ENCODE peak calls at places on chromosomes 1 and 21, in eight cellular contexts. One of them, this sample, is unnamed. For H3K4me1 and H3K27me3, the result is how much of the 10 kb centered on the place peaks cover.

GRCh38 chr1:45035631-45036301 is 23.7 kb downstream of the UROD start:
- DNase-seq in effector memory CD4-positive, alpha-beta T cell: no peak
- DNase-seq in GM23338: no peak
- DNase-seq in Panc1: no peak
- DNase-seq in mammary epithelial cell: no peak
- DNase-seq in breast epithelium: no peak
- DNase-seq in SK-N-SH: no peak
- DNase-seq in foreskin keratinocyte: no peak
- DNase-seq in this sample: no peak

GRCh38 chr1:165063181-165063955 is 293.1 kb downstream of the LMX1A start:
- DNase-seq in effector memory CD4-positive, alpha-beta T cell: no peak
- DNase-seq in GM23338: no peak
- DNase-seq in Panc1: no peak
- DNase-seq in mammary epithelial cell: no peak
- DNase-seq in breast epithelium: no peak
- DNase-seq in SK-N-SH: no peak
- DNase-seq in foreskin keratinocyte: no peak
- DNase-seq in this sample: no peak

GRCh38 chr1:28309702-28310101 is 19.1 kb upstream of the MED18 start:
- DNase-seq in effector memory CD4-positive, alpha-beta T cell: no peak
- DNase-seq in GM23338: no peak
- DNase-seq in Panc1: no peak
- DNase-seq in mammary epithelial cell: no peak
- DNase-seq in breast epithelium: no peak
- DNase-seq in SK-N-SH: no peak
- DNase-seq in foreskin keratinocyte: no peak
- DNase-seq in this sample: no peak

GRCh38 chr1:81412954-81413353 is 387.8 kb upstream of the ADGRL2 start:
- DNase-seq in effector memory CD4-positive, alpha-beta T cell: no peak
- DNase-seq in GM23338: peak
- DNase-seq in Panc1: no peak
- DNase-seq in mammary epithelial cell: no peak
- DNase-seq in breast epithelium: no peak
- DNase-seq in SK-N-SH: no peak
- DNase-seq in foreskin keratinocyte: no peak
- DNase-seq in this sample: no peak

GRCh38 chr1:227948493-227949260 is 945 bp upstream of the WNT9A start:
- DNase-seq in effector memory CD4-positive, alpha-beta T cell: no peak
- DNase-seq in GM23338: peak
- DNase-seq in Panc1: no peak
- DNase-seq in mammary epithelial cell: peak
- DNase-seq in breast epithelium: no peak
- DNase-seq in SK-N-SH: peak
- DNase-seq in foreskin keratinocyte: no peak
- DNase-seq in this sample: no peak

GRCh38 chr1:107965112-107965991 is at the start of gene VAV3:
- DNase-seq in effector memory CD4-positive, alpha-beta T cell: no peak
- DNase-seq in GM23338: peak
- DNase-seq in Panc1: no peak
- DNase-seq in mammary epithelial cell: peak
- DNase-seq in breast epithelium: peak
- DNase-seq in SK-N-SH: peak
- DNase-seq in foreskin keratinocyte: peak
- DNase-seq in this sample: peak

GRCh38 chr1:178033019-178033418 is 60.9 kb upstream of the RASAL2 start:
- DNase-seq in effector memory CD4-positive, alpha-beta T cell: no peak
- DNase-seq in GM23338: no peak
- DNase-seq in Panc1: no peak
- DNase-seq in mammary epithelial cell: no peak
- DNase-seq in breast epithelium: no peak
- DNase-seq in SK-N-SH: no peak
- DNase-seq in foreskin keratinocyte: no peak
- DNase-seq in this sample: no peak

GRCh38 chr1:113388621-113389355 is 1.5 kb upstream of the MAGI3 start:
- DNase-seq in effector memory CD4-positive, alpha-beta T cell: no peak
- DNase-seq in GM23338: no peak
- DNase-seq in Panc1: no peak
- DNase-seq in mammary epithelial cell: peak
- DNase-seq in breast epithelium: peak
- DNase-seq in SK-N-SH: peak
- DNase-seq in foreskin keratinocyte: no peak
- DNase-seq in this sample: no peak

GRCh38 chr1:10901894-10902805 is 105.7 kb upstream of the CASZ1 start:
- DNase-seq in effector memory CD4-positive, alpha-beta T cell: no peak
- DNase-seq in GM23338: no peak
- DNase-seq in Panc1: no peak
- DNase-seq in mammary epithelial cell: no peak
- DNase-seq in breast epithelium: no peak
- DNase-seq in SK-N-SH: no peak
- DNase-seq in foreskin keratinocyte: no peak
- DNase-seq in this sample: no peak

GRCh38 chr1:119713538-119714456 is 2.1 kb downstream of the PHGDH start:
- DNase-seq in effector memory CD4-positive, alpha-beta T cell: no peak
- DNase-seq in GM23338: peak
- DNase-seq in Panc1: no peak
- DNase-seq in mammary epithelial cell: no peak
- DNase-seq in breast epithelium: no peak
- DNase-seq in SK-N-SH: no peak
- DNase-seq in foreskin keratinocyte: no peak
- DNase-seq in this sample: peak

GRCh38 chr1:176897350-176898236 is 266.9 kb downstream of the ASTN1 start:
- DNase-seq in effector memory CD4-positive, alpha-beta T cell: no peak
- DNase-seq in GM23338: peak
- DNase-seq in Panc1: no peak
- DNase-seq in mammary epithelial cell: peak
- DNase-seq in breast epithelium: no peak
- DNase-seq in SK-N-SH: peak
- DNase-seq in foreskin keratinocyte: no peak
- DNase-seq in this sample: peak

GRCh38 chr1:66919063-66919462 is 5.6 kb downstream of the DNAI4 start:
- DNase-seq in effector memory CD4-positive, alpha-beta T cell: no peak
- DNase-seq in GM23338: no peak
- DNase-seq in Panc1: no peak
- DNase-seq in mammary epithelial cell: no peak
- DNase-seq in breast epithelium: no peak
- DNase-seq in SK-N-SH: no peak
- DNase-seq in foreskin keratinocyte: no peak
- DNase-seq in this sample: no peak

GRCh38 chr1:207964195-207964966 is 53.5 kb upstream of the CD34 start:
- DNase-seq in effector memory CD4-positive, alpha-beta T cell: no peak
- DNase-seq in GM23338: no peak
- DNase-seq in Panc1: no peak
- DNase-seq in mammary epithelial cell: no peak
- DNase-seq in breast epithelium: no peak
- DNase-seq in SK-N-SH: no peak
- DNase-seq in foreskin keratinocyte: peak
- DNase-seq in this sample: no peak

GRCh38 chr1:98644510-98644909 is 17.0 kb upstream of the SNX7 start:
- DNase-seq in effector memory CD4-positive, alpha-beta T cell: no peak
- DNase-seq in GM23338: no peak
- DNase-seq in Panc1: no peak
- DNase-seq in mammary epithelial cell: no peak
- DNase-seq in breast epithelium: no peak
- DNase-seq in SK-N-SH: no peak
- DNase-seq in foreskin keratinocyte: no peak
- DNase-seq in this sample: no peak

GRCh38 chr1:35726814-35727433 is 8.2 kb upstream of the C1orf216 start:
- DNase-seq in effector memory CD4-positive, alpha-beta T cell: no peak
- DNase-seq in GM23338: peak
- DNase-seq in Panc1: no peak
- DNase-seq in mammary epithelial cell: peak
- DNase-seq in breast epithelium: no peak
- DNase-seq in SK-N-SH: peak
- DNase-seq in foreskin keratinocyte: no peak
- DNase-seq in this sample: no peak

GRCh38 chr1:6162773-6163172 is 17.3 kb downstream of the CHD5 start:
- DNase-seq in effector memory CD4-positive, alpha-beta T cell: no peak
- DNase-seq in GM23338: peak
- DNase-seq in Panc1: no peak
- DNase-seq in mammary epithelial cell: no peak
- DNase-seq in breast epithelium: no peak
- DNase-seq in SK-N-SH: peak
- DNase-seq in foreskin keratinocyte: no peak
- DNase-seq in this sample: no peak

GRCh38 chr1:235767795-235768194 is 98.9 kb downstream of the LYST start:
- DNase-seq in effector memory CD4-positive, alpha-beta T cell: no peak
- DNase-seq in GM23338: no peak
- DNase-seq in Panc1: no peak
- DNase-seq in mammary epithelial cell: no peak
- DNase-seq in breast epithelium: no peak
- DNase-seq in SK-N-SH: no peak
- DNase-seq in foreskin keratinocyte: no peak
- DNase-seq in this sample: no peak

GRCh38 chr1:22749919-22750670 is 39.5 kb downstream of the EPHB2 start:
- DNase-seq in effector memory CD4-positive, alpha-beta T cell: no peak
- DNase-seq in GM23338: no peak
- DNase-seq in Panc1: peak
- DNase-seq in mammary epithelial cell: peak
- DNase-seq in breast epithelium: no peak
- DNase-seq in SK-N-SH: no peak
- DNase-seq in foreskin keratinocyte: peak
- DNase-seq in this sample: no peak

GRCh38 chr1:202130275-202130646 is 7.5 kb downstream of the GPR37L1 start:
- DNase-seq in effector memory CD4-positive, alpha-beta T cell: no peak
- DNase-seq in GM23338: no peak
- DNase-seq in Panc1: no peak
- DNase-seq in mammary epithelial cell: no peak
- DNase-seq in breast epithelium: peak
- DNase-seq in SK-N-SH: peak
- DNase-seq in foreskin keratinocyte: no peak
- DNase-seq in this sample: no peak

GRCh38 chr21:34020934-34021553 is 52.3 kb upstream of the MRPS6 start:
- DNase-seq in effector memory CD4-positive, alpha-beta T cell: no peak
- DNase-seq in GM23338: no peak
- DNase-seq in Panc1: no peak
- DNase-seq in mammary epithelial cell: no peak
- DNase-seq in breast epithelium: no peak
- DNase-seq in SK-N-SH: no peak
- DNase-seq in foreskin keratinocyte: no peak
- DNase-seq in this sample: no peak
- H3K27ac ChIP-seq in effector memory CD4-positive, alpha-beta T cell: no peak
- H3K27ac ChIP-seq in GM23338: no peak
- H3K27ac ChIP-seq in Panc1: no peak
- H3K27ac ChIP-seq in mammary epithelial cell: no peak
- H3K27ac ChIP-seq in breast epithelium: no peak
- H3K27ac ChIP-seq in SK-N-SH: no peak
- H3K27ac ChIP-seq in foreskin keratinocyte: no peak
- H3K27ac ChIP-seq in this sample: no peak

GRCh38 chr1:14924012-14924452 is 229.5 kb upstream of the TMEM51 start:
- DNase-seq in effector memory CD4-positive, alpha-beta T cell: no peak
- DNase-seq in GM23338: peak
- DNase-seq in Panc1: no peak
- DNase-seq in mammary epithelial cell: peak
- DNase-seq in breast epithelium: peak
- DNase-seq in SK-N-SH: peak
- DNase-seq in foreskin keratinocyte: no peak
- DNase-seq in this sample: no peak

GRCh38 chr1:14923400-14924011 is 230.0 kb upstream of the TMEM51 start:
- DNase-seq in effector memory CD4-positive, alpha-beta T cell: no peak
- DNase-seq in GM23338: no peak
- DNase-seq in Panc1: no peak
- DNase-seq in mammary epithelial cell: no peak
- DNase-seq in breast epithelium: no peak
- DNase-seq in SK-N-SH: no peak
- DNase-seq in foreskin keratinocyte: no peak
- DNase-seq in this sample: no peak

GRCh38 chr1:14926214-14926613 is 227.3 kb upstream of the TMEM51 start:
- DNase-seq in effector memory CD4-positive, alpha-beta T cell: no peak
- DNase-seq in GM23338: no peak
- DNase-seq in Panc1: no peak
- DNase-seq in mammary epithelial cell: no peak
- DNase-seq in breast epithelium: no peak
- DNase-seq in SK-N-SH: no peak
- DNase-seq in foreskin keratinocyte: no peak
- DNase-seq in this sample: no peak

GRCh38 chr1:14925336-14926136 is 228.0 kb upstream of the TMEM51 start:
- DNase-seq in effector memory CD4-positive, alpha-beta T cell: no peak
- DNase-seq in GM23338: no peak
- DNase-seq in Panc1: no peak
- DNase-seq in mammary epithelial cell: no peak
- DNase-seq in breast epithelium: no peak
- DNase-seq in SK-N-SH: no peak
- DNase-seq in foreskin keratinocyte: no peak
- DNase-seq in this sample: no peak

GRCh38 chr1:14924455-14925325 is 228.9 kb upstream of the TMEM51 start:
- DNase-seq in effector memory CD4-positive, alpha-beta T cell: no peak
- DNase-seq in GM23338: peak
- DNase-seq in Panc1: no peak
- DNase-seq in mammary epithelial cell: peak
- DNase-seq in breast epithelium: peak
- DNase-seq in SK-N-SH: peak
- DNase-seq in foreskin keratinocyte: no peak
- DNase-seq in this sample: no peak
- H3K4me1 ChIP-seq in effector memory CD4-positive, alpha-beta T cell: under half
- H3K4me1 ChIP-seq in GM23338: under half
- H3K4me1 ChIP-seq in Panc1: under half
- H3K4me1 ChIP-seq in mammary epithelial cell: under half
- H3K4me1 ChIP-seq in breast epithelium: under half
- H3K4me1 ChIP-seq in SK-N-SH: under half
- H3K4me1 ChIP-seq in foreskin keratinocyte: under half
- H3K4me1 ChIP-seq in this sample: under half

GRCh38 chr1:29518183-29518835 is 282.0 kb downstream of the PTPRU start:
- DNase-seq in effector memory CD4-positive, alpha-beta T cell: no peak
- DNase-seq in GM23338: no peak
- DNase-seq in Panc1: no peak
- DNase-seq in mammary epithelial cell: no peak
- DNase-seq in breast epithelium: no peak
- DNase-seq in SK-N-SH: no peak
- DNase-seq in foreskin keratinocyte: no peak
- DNase-seq in this sample: no peak

GRCh38 chr1:29519108-29519507 is 282.8 kb downstream of the PTPRU start:
- DNase-seq in effector memory CD4-positive, alpha-beta T cell: no peak
- DNase-seq in GM23338: no peak
- DNase-seq in Panc1: no peak
- DNase-seq in mammary epithelial cell: no peak
- DNase-seq in breast epithelium: no peak
- DNase-seq in SK-N-SH: no peak
- DNase-seq in foreskin keratinocyte: no peak
- DNase-seq in this sample: no peak

GRCh38 chr1:29515188-29515955 is 279.1 kb downstream of the PTPRU start:
- DNase-seq in effector memory CD4-positive, alpha-beta T cell: no peak
- DNase-seq in GM23338: no peak
- DNase-seq in Panc1: no peak
- DNase-seq in mammary epithelial cell: no peak
- DNase-seq in breast epithelium: no peak
- DNase-seq in SK-N-SH: peak
- DNase-seq in foreskin keratinocyte: no peak
- DNase-seq in this sample: no peak

GRCh38 chr1:29516063-29516820 is 279.9 kb downstream of the PTPRU start:
- DNase-seq in effector memory CD4-positive, alpha-beta T cell: no peak
- DNase-seq in GM23338: no peak
- DNase-seq in Panc1: no peak
- DNase-seq in mammary epithelial cell: no peak
- DNase-seq in breast epithelium: no peak
- DNase-seq in SK-N-SH: no peak
- DNase-seq in foreskin keratinocyte: no peak
- DNase-seq in this sample: no peak

GRCh38 chr1:29517251-29518080 is 281.1 kb downstream of the PTPRU start:
- DNase-seq in effector memory CD4-positive, alpha-beta T cell: no peak
- DNase-seq in GM23338: no peak
- DNase-seq in Panc1: no peak
- DNase-seq in mammary epithelial cell: no peak
- DNase-seq in breast epithelium: no peak
- DNase-seq in SK-N-SH: no peak
- DNase-seq in foreskin keratinocyte: no peak
- DNase-seq in this sample: no peak
- H3K27me3 ChIP-seq in effector memory CD4-positive, alpha-beta T cell: under half
- H3K27me3 ChIP-seq in GM23338: under half
- H3K27me3 ChIP-seq in Panc1: under half
- H3K27me3 ChIP-seq in mammary epithelial cell: under half
- H3K27me3 ChIP-seq in breast epithelium: under half
- H3K27me3 ChIP-seq in SK-N-SH: under half
- H3K27me3 ChIP-seq in foreskin keratinocyte: under half
- H3K27me3 ChIP-seq in this sample: under half

GRCh38 chr1:17527036-17527914 is 12.2 kb upstream of the ARHGEF10L start:
- DNase-seq in effector memory CD4-positive, alpha-beta T cell: no peak
- DNase-seq in GM23338: no peak
- DNase-seq in Panc1: no peak
- DNase-seq in mammary epithelial cell: no peak
- DNase-seq in breast epithelium: no peak
- DNase-seq in SK-N-SH: no peak
- DNase-seq in foreskin keratinocyte: no peak
- DNase-seq in this sample: no peak
- H3K27ac ChIP-seq in effector memory CD4-positive, alpha-beta T cell: no peak
- H3K27ac ChIP-seq in GM23338: no peak
- H3K27ac ChIP-seq in Panc1: peak
- H3K27ac ChIP-seq in mammary epithelial cell: no peak
- H3K27ac ChIP-seq in breast epithelium: peak
- H3K27ac ChIP-seq in SK-N-SH: no peak
- H3K27ac ChIP-seq in foreskin keratinocyte: no peak
- H3K27ac ChIP-seq in this sample: no peak